ENCODE peak calls at places on chromosomes 4 and X, in six cellular contexts. A is stromal cell of bone marrow, Z is MV-4-11, E is iPS-NIHi11, Y is NCI-H1436, O is bronchial epithelial cell. P is an unnamed sample.

GRCh38 chrX:51406688-51407519 is 74.3 kb downstream of the NUDT10 start:
- DNase-seq in E (no peak), O (no peak), Y (no peak), A (no peak), Z (no peak), P (no peak)

GRCh38 chr4:25775166-25775565 is 87.6 kb downstream of the SEL1L3 start:
- DNase-seq in A (no peak), Z (no peak), Y (no peak), E (no peak), O (no peak), P (no peak)

GRCh38 chr4:23680616-23681518 is 209.0 kb downstream of the PPARGC1A start:
- DNase-seq in O (no peak), Z (no peak), Y (no peak), A (peak), E (no peak), P (no peak)

GRCh38 chrX:118116308-118117068 is at the start of gene KLHL13:
- DNase-seq in A (no peak), Z (no peak), Y (peak), E (peak), O (no peak), P (no peak)

GRCh38 chr4:122588453-122589238 is 32.2 kb downstream of the IL21 start:
- DNase-seq in E (no peak), A (no peak), Z (peak), O (no peak), Y (no peak), P (peak)

GRCh38 chr4:55169352-55169959 is 44.1 kb upstream of the KDR start:
- DNase-seq in O (peak), E (no peak), Z (no peak), A (no peak), Y (peak), P (no peak)

GRCh38 chr4:122773021-122773420 is 40.5 kb downstream of the BBS12 start:
- DNase-seq in E (no peak), Z (no peak), A (no peak), O (no peak), Y (no peak), P (peak)

GRCh38 chr4:106369456-106370060 is 980 bp upstream of the GIMD1 start:
- DNase-seq in Z (peak), E (peak), Y (peak), O (peak), A (peak), P (peak)

GRCh38 chr4:101696276-101697010 is 94.1 kb upstream of the BANK1 start:
- DNase-seq in O (no peak), A (no peak), Z (no peak), Y (no peak), E (no peak), P (no peak)

GRCh38 chr4:25991296-25991695 is 77.3 kb downstream of the SMIM20 start:
- DNase-seq in E (no peak), Y (no peak), A (no peak), Z (no peak), O (no peak), P (no peak)

GRCh38 chrX:138748480-138748879 is 37.0 kb upstream of the FGF13 start:
- DNase-seq in Y (no peak), E (no peak), A (no peak), Z (peak), O (peak), P (peak)

GRCh38 chr4:102606846-102607440 is 105.8 kb downstream of the NFKB1 start:
- DNase-seq in O (peak), Z (no peak), Y (no peak), E (no peak), A (no peak), P (no peak)

GRCh38 chr4:122728781-122729330 is 3.6 kb upstream of the BBS12 start:
- DNase-seq in E (no peak), A (peak), Y (no peak), O (no peak), Z (no peak), P (no peak)

GRCh38 chrX:83469551-83469950 is 38.5 kb upstream of the POU3F4 start:
- DNase-seq in A (no peak), E (peak), O (peak), Y (peak), Z (peak), P (peak)

GRCh38 chr4:38101563-38101962 is 141.4 kb downstream of the PTTG2 start:
- DNase-seq in A (no peak), Y (no peak), E (no peak), O (peak), Z (no peak), P (no peak)

GRCh38 chr4:141246683-141247429 is 26.2 kb downstream of the ZNF330 start:
- DNase-seq in Y (no peak), E (no peak), O (peak), Z (no peak), A (no peak), P (no peak)

GRCh38 chr4:22869235-22869634 is 176.5 kb downstream of the GBA3 start:
- DNase-seq in Z (peak), A (no peak), Y (no peak), O (no peak), E (peak), P (no peak)

GRCh38 chr4:182280439-182281111 is 37.4 kb downstream of the TENM3 start:
- DNase-seq in Z (no peak), Y (no peak), E (no peak), O (no peak), A (peak), P (no peak)

GRCh38 chr4:163331629-163332360 is 601 bp downstream of the NPY1R start:
- DNase-seq in E (peak), A (no peak), Y (no peak), Z (no peak), O (no peak), P (no peak)

GRCh38 chr4:182808673-182809416 is 108.3 kb downstream of the DCTD start:
- DNase-seq in O (peak), Z (peak), Y (no peak), A (no peak), E (no peak), P (peak)

GRCh38 chr4:128856246-128856645 is 46.7 kb downstream of the JADE1 start:
- DNase-seq in Z (no peak), Y (no peak), A (no peak), E (no peak), O (no peak), P (no peak)